ENCODE peak calls at places on chromosome 1, in seven cellular contexts. One of them, this sample, is unnamed.

GRCh38 chr1:8663915-8664331 is 153.5 kb downstream of the RERE start:
- DNase-seq in H1: no peak
- DNase-seq in IMR-90: peak
- DNase-seq in mesendoderm: no peak
- DNase-seq in H9: no peak
- DNase-seq in neuronal stem cell: no peak
- DNase-seq in mesenchymal stem cell: peak
- DNase-seq in this sample: no peak

GRCh38 chr1:65845758-65846060 is 53.0 kb downstream of the PDE4B start:
- DNase-seq in H1: no peak
- DNase-seq in IMR-90: no peak
- DNase-seq in mesendoderm: no peak
- DNase-seq in H9: no peak
- DNase-seq in neuronal stem cell: no peak
- DNase-seq in mesenchymal stem cell: no peak
- DNase-seq in this sample: no peak

GRCh38 chr1:33010946-33011731 is 25.5 kb downstream of the AK2 start:
- DNase-seq in H1: no peak
- DNase-seq in IMR-90: peak
- DNase-seq in mesendoderm: no peak
- DNase-seq in H9: no peak
- DNase-seq in neuronal stem cell: no peak
- DNase-seq in mesenchymal stem cell: peak
- DNase-seq in this sample: no peak

GRCh38 chr1:59833991-59834390 is 19.2 kb downstream of the HOOK1 start:
- DNase-seq in H1: no peak
- DNase-seq in IMR-90: no peak
- DNase-seq in mesendoderm: no peak
- DNase-seq in H9: no peak
- DNase-seq in neuronal stem cell: no peak
- DNase-seq in mesenchymal stem cell: no peak
- DNase-seq in this sample: no peak

GRCh38 chr1:245915406-245915805 is 591.7 kb downstream of the SMYD3 start:
- DNase-seq in H1: no peak
- DNase-seq in IMR-90: no peak
- DNase-seq in mesendoderm: no peak
- DNase-seq in H9: no peak
- DNase-seq in neuronal stem cell: no peak
- DNase-seq in mesenchymal stem cell: no peak
- DNase-seq in this sample: no peak

GRCh38 chr1:55623339-55623738 is 408.2 kb upstream of the USP24 start:
- DNase-seq in H1: no peak
- DNase-seq in IMR-90: peak
- DNase-seq in mesendoderm: peak
- DNase-seq in H9: no peak
- DNase-seq in neuronal stem cell: no peak
- DNase-seq in mesenchymal stem cell: peak
- DNase-seq in this sample: peak

GRCh38 chr1:99580451-99580850 is 65.5 kb upstream of the PALMD start:
- DNase-seq in H1: no peak
- DNase-seq in IMR-90: no peak
- DNase-seq in mesendoderm: no peak
- DNase-seq in H9: no peak
- DNase-seq in neuronal stem cell: no peak
- DNase-seq in mesenchymal stem cell: peak
- DNase-seq in this sample: peak

GRCh38 chr1:182337736-182338571 is 53.6 kb downstream of the GLUL start:
- DNase-seq in H1: no peak
- DNase-seq in IMR-90: no peak
- DNase-seq in mesendoderm: peak
- DNase-seq in H9: no peak
- DNase-seq in neuronal stem cell: no peak
- DNase-seq in mesenchymal stem cell: no peak
- DNase-seq in this sample: peak

GRCh38 chr1:56024155-56024554 is 555.2 kb downstream of the PLPP3 start:
- DNase-seq in H1: no peak
- DNase-seq in IMR-90: no peak
- DNase-seq in mesendoderm: no peak
- DNase-seq in H9: no peak
- DNase-seq in neuronal stem cell: no peak
- DNase-seq in mesenchymal stem cell: no peak
- DNase-seq in this sample: peak

GRCh38 chr1:242515555-242515954 is 8.9 kb downstream of the PLD5 start:
- DNase-seq in H1: no peak
- DNase-seq in IMR-90: no peak
- DNase-seq in mesendoderm: no peak
- DNase-seq in H9: no peak
- DNase-seq in neuronal stem cell: no peak
- DNase-seq in mesenchymal stem cell: no peak
- DNase-seq in this sample: no peak

GRCh38 chr1:10675813-10676212 is 120.6 kb downstream of the CASZ1 start:
- DNase-seq in H1: no peak
- DNase-seq in IMR-90: no peak
- DNase-seq in mesendoderm: no peak
- DNase-seq in H9: no peak
- DNase-seq in neuronal stem cell: no peak
- DNase-seq in mesenchymal stem cell: no peak
- DNase-seq in this sample: no peak

GRCh38 chr1:10676987-10677386 is 119.5 kb downstream of the CASZ1 start:
- DNase-seq in H1: no peak
- DNase-seq in IMR-90: no peak
- DNase-seq in mesendoderm: no peak
- DNase-seq in H9: no peak
- DNase-seq in neuronal stem cell: no peak
- DNase-seq in mesenchymal stem cell: no peak
- DNase-seq in this sample: no peak

GRCh38 chr1:10678395-10678794 is 118.1 kb downstream of the CASZ1 start:
- DNase-seq in H1: no peak
- DNase-seq in IMR-90: no peak
- DNase-seq in mesendoderm: no peak
- DNase-seq in H9: no peak
- DNase-seq in neuronal stem cell: no peak
- DNase-seq in mesenchymal stem cell: no peak
- DNase-seq in this sample: no peak

GRCh38 chr1:10678852-10679251 is 117.6 kb downstream of the CASZ1 start:
- DNase-seq in H1: no peak
- DNase-seq in IMR-90: no peak
- DNase-seq in mesendoderm: no peak
- DNase-seq in H9: no peak
- DNase-seq in neuronal stem cell: no peak
- DNase-seq in mesenchymal stem cell: no peak
- DNase-seq in this sample: no peak

DNA sequence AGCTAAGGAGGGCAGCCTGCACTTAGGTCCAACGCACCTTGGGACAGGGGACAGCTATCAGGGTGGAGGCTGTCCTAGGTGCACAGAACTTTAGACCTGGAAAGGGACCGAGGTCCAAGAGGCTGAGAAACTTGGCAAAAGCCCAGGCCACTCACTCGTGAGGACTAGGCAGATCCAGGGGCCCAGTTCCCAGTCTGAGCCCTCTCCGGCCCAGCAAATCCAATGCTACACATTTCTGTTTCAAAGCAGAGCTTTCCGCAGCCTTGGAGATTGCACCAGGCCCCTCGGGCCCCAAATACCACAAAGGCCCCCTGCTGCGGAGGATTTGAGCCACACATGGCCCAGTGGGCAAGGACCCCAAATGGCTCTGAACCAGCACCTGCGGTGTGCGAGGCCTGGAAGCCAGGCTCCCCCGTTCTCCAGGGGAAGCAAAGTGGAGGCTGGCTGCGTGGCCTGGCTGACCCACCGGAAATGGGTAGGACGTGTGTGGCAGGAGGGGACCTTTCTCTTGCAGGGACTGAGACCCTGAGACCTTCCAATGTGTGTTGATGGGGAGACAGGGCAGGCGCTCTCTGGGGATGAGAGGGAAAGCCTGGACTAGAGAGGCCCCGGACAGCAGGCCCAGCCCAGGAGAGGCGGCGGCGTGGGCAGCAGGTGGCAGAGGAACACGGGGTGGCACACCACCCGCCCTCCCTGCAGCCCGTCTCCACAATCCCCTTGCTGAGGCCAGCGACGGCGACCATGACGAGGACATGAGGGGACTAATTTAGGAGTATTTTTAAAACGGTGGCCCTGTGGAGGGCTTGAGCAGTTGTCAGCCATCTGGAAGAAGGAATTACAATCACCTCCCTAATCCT is 118.7 kb downstream of the CASZ1 start:
- DNase-seq in H1: no peak
- DNase-seq in IMR-90: no peak
- DNase-seq in mesendoderm: no peak
- DNase-seq in H9: no peak
- DNase-seq in neuronal stem cell: no peak
- DNase-seq in mesenchymal stem cell: no peak
- DNase-seq in this sample: no peak
- H3K4me2 ChIP-seq in H1: peak
- H3K4me2 ChIP-seq in IMR-90: no peak
- H3K4me2 ChIP-seq in mesendoderm: no peak
- H3K4me2 ChIP-seq in H9: no peak
- H3K4me2 ChIP-seq in neuronal stem cell: no peak
- H3K4me2 ChIP-seq in mesenchymal stem cell: no peak
- H3K4me2 ChIP-seq in this sample: no peak

GRCh38 chr1:47448462-47449233 is 10.8 kb downstream of the FOXD2 start:
- DNase-seq in H1: no peak
- DNase-seq in IMR-90: no peak
- DNase-seq in mesendoderm: no peak
- DNase-seq in H9: no peak
- DNase-seq in neuronal stem cell: no peak
- DNase-seq in mesenchymal stem cell: no peak
- DNase-seq in this sample: no peak

GRCh38 chr1:47450606-47451005 is 12.8 kb downstream of the FOXD2 start:
- DNase-seq in H1: no peak
- DNase-seq in IMR-90: no peak
- DNase-seq in mesendoderm: no peak
- DNase-seq in H9: no peak
- DNase-seq in neuronal stem cell: no peak
- DNase-seq in mesenchymal stem cell: no peak
- DNase-seq in this sample: no peak

GRCh38 chr1:47449702-47450552 is 12.1 kb downstream of the FOXD2 start:
- DNase-seq in H1: no peak
- DNase-seq in IMR-90: no peak
- DNase-seq in mesendoderm: peak
- DNase-seq in H9: peak
- DNase-seq in neuronal stem cell: no peak
- DNase-seq in mesenchymal stem cell: no peak
- DNase-seq in this sample: no peak

GRCh38 chr1:47456250-47456649 is 18.4 kb downstream of the FOXD2 start:
- DNase-seq in H1: no peak
- DNase-seq in IMR-90: no peak
- DNase-seq in mesendoderm: no peak
- DNase-seq in H9: no peak
- DNase-seq in neuronal stem cell: no peak
- DNase-seq in mesenchymal stem cell: no peak
- DNase-seq in this sample: no peak

GRCh38 chr1:47452426-47452825 is 14.6 kb downstream of the FOXD2 start:
- DNase-seq in H1: no peak
- DNase-seq in IMR-90: no peak
- DNase-seq in mesendoderm: no peak
- DNase-seq in H9: no peak
- DNase-seq in neuronal stem cell: no peak
- DNase-seq in mesenchymal stem cell: no peak
- DNase-seq in this sample: no peak
- H3K4ac ChIP-seq in H1: no peak
- H3K4ac ChIP-seq in IMR-90: no peak
- H3K4ac ChIP-seq in mesendoderm: no peak
- H3K4ac ChIP-seq in H9: no peak
- H3K4ac ChIP-seq in neuronal stem cell: no peak
- H3K4ac ChIP-seq in mesenchymal stem cell: no peak
- H3K4ac ChIP-seq in this sample: no peak

DNA sequence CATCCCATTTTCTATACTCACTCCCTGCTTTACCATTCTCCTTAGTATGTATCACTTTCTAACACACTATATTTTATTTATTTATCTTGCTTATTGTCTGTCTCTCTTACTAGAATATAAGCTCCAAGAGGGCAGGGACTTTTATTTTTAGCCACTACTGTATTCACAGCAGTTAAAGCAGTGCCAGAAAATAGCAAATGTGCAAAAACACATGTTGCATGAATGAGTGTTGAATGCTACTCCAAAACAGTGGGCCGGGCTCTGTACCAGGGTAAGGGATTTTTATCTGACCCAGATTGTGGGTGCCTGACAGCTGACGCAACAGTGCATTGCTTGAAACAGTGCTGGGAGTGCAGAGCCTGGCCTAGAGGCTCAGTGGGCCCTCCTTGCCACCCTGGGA is 24.7 kb downstream of the COL16A1 start:
- DNase-seq in H1: no peak
- DNase-seq in IMR-90: no peak
- DNase-seq in mesendoderm: no peak
- DNase-seq in H9: no peak
- DNase-seq in neuronal stem cell: no peak
- DNase-seq in mesenchymal stem cell: no peak
- DNase-seq in this sample: no peak
- H3K4me2 ChIP-seq in H1: no peak
- H3K4me2 ChIP-seq in IMR-90: no peak
- H3K4me2 ChIP-seq in mesendoderm: no peak
- H3K4me2 ChIP-seq in H9: no peak
- H3K4me2 ChIP-seq in neuronal stem cell: no peak
- H3K4me2 ChIP-seq in mesenchymal stem cell: no peak
- H3K4me2 ChIP-seq in this sample: no peak

GRCh38 chr1:40745180-40745579 is 38.4 kb upstream of the KCNQ4 start:
- DNase-seq in H1: no peak
- DNase-seq in IMR-90: peak
- DNase-seq in mesendoderm: peak
- DNase-seq in H9: no peak
- DNase-seq in neuronal stem cell: no peak
- DNase-seq in mesenchymal stem cell: no peak
- DNase-seq in this sample: no peak

GRCh38 chr1:40743860-40744259 is 39.7 kb upstream of the KCNQ4 start:
- DNase-seq in H1: no peak
- DNase-seq in IMR-90: no peak
- DNase-seq in mesendoderm: no peak
- DNase-seq in H9: no peak
- DNase-seq in neuronal stem cell: no peak
- DNase-seq in mesenchymal stem cell: no peak
- DNase-seq in this sample: no peak

GRCh38 chr1:40740992-40741736 is 42.4 kb upstream of the KCNQ4 start:
- DNase-seq in H1: no peak
- DNase-seq in IMR-90: no peak
- DNase-seq in mesendoderm: no peak
- DNase-seq in H9: no peak
- DNase-seq in neuronal stem cell: no peak
- DNase-seq in mesenchymal stem cell: no peak
- DNase-seq in this sample: no peak

GRCh38 chr1:40742363-40743061 is 41.1 kb upstream of the KCNQ4 start:
- DNase-seq in H1: no peak
- DNase-seq in IMR-90: no peak
- DNase-seq in mesendoderm: no peak
- DNase-seq in H9: no peak
- DNase-seq in neuronal stem cell: no peak
- DNase-seq in mesenchymal stem cell: peak
- DNase-seq in this sample: peak

DNA sequence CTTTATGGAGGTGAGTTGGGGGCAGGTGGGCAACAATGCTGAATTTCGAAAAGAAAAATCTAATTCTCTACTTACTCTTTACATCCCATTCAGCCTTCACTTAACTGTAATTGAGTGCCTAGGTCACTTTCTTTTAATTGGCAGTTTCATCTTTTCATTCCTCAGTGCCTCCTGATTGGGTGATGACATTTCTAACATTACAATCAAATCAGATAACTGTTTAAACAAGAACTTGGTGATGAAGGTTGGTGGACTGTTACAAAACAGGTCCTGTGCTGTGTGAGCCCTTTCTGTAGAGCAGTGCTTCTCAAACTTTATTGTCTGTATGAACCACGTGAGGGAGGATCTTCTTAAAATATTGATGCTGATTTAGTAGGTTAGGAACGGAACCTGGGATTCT is 40.1 kb upstream of the KCNQ4 start:
- DNase-seq in H1: no peak
- DNase-seq in IMR-90: no peak
- DNase-seq in mesendoderm: no peak
- DNase-seq in H9: no peak
- DNase-seq in neuronal stem cell: no peak
- DNase-seq in mesenchymal stem cell: no peak
- DNase-seq in this sample: no peak
- H3K4ac ChIP-seq in H1: no peak
- H3K4ac ChIP-seq in IMR-90: no peak
- H3K4ac ChIP-seq in mesendoderm: no peak
- H3K4ac ChIP-seq in H9: no peak
- H3K4ac ChIP-seq in neuronal stem cell: no peak
- H3K4ac ChIP-seq in mesenchymal stem cell: no peak
- H3K4ac ChIP-seq in this sample: no peak

This sample was measured in trophoblast cell.